ENCODE peak calls at places on chromosome 11, in nine cellular contexts. One of them, this sample, is unnamed. For H3K4me1, the result is how much of the 10 kb centered on the place peaks cover.

GRCh38 chr11:124256076-124256475 is at the start of gene OR8G5:
- DNase-seq in hepatocyte: no peak
- DNase-seq in fibroblast of lung: no peak
- DNase-seq in body of pancreas: no peak
- DNase-seq in spleen: no peak
- DNase-seq in pancreas: no peak
- DNase-seq in K562: no peak
- DNase-seq in A673: no peak
- DNase-seq in heart left ventricle: no peak
- DNase-seq in this sample: no peak

GRCh38 chr11:2805388-2806057 is 80.1 kb downstream of the CDKN1C start:
- DNase-seq in hepatocyte: no peak
- DNase-seq in fibroblast of lung: no peak
- DNase-seq in body of pancreas: peak
- DNase-seq in spleen: peak
- DNase-seq in pancreas: no peak
- DNase-seq in K562: no peak
- DNase-seq in A673: no peak
- DNase-seq in heart left ventricle: no peak
- DNase-seq in this sample: peak

GRCh38 chr11:454043-454442 is 4.0 kb downstream of the PTDSS2 start:
- DNase-seq in hepatocyte: no peak
- DNase-seq in fibroblast of lung: no peak
- DNase-seq in body of pancreas: no peak
- DNase-seq in spleen: no peak
- DNase-seq in pancreas: peak
- DNase-seq in K562: no peak
- DNase-seq in A673: no peak
- DNase-seq in heart left ventricle: peak
- DNase-seq in this sample: no peak

GRCh38 chr11:79321282-79321681 is 119.5 kb downstream of the TENM4 start:
- DNase-seq in hepatocyte: no peak
- DNase-seq in fibroblast of lung: peak
- DNase-seq in body of pancreas: no peak
- DNase-seq in spleen: no peak
- DNase-seq in pancreas: no peak
- DNase-seq in K562: no peak
- DNase-seq in A673: no peak
- DNase-seq in heart left ventricle: no peak
- DNase-seq in this sample: no peak

GRCh38 chr11:13249992-13250391 is 27.6 kb upstream of the BMAL1 start:
- DNase-seq in hepatocyte: no peak
- DNase-seq in fibroblast of lung: peak
- DNase-seq in body of pancreas: no peak
- DNase-seq in spleen: no peak
- DNase-seq in pancreas: no peak
- DNase-seq in K562: no peak
- DNase-seq in A673: no peak
- DNase-seq in heart left ventricle: no peak
- DNase-seq in this sample: no peak

GRCh38 chr11:65014146-65014960 is at the start of gene ARL2:
- DNase-seq in hepatocyte: no peak
- DNase-seq in fibroblast of lung: no peak
- DNase-seq in body of pancreas: no peak
- DNase-seq in spleen: peak
- DNase-seq in pancreas: peak
- DNase-seq in K562: peak
- DNase-seq in A673: peak
- DNase-seq in heart left ventricle: no peak
- DNase-seq in this sample: no peak

GRCh38 chr11:47791774-47792173 is 24.6 kb upstream of the FNBP4 start:
- DNase-seq in hepatocyte: no peak
- DNase-seq in fibroblast of lung: no peak
- DNase-seq in body of pancreas: no peak
- DNase-seq in spleen: no peak
- DNase-seq in pancreas: no peak
- DNase-seq in K562: no peak
- DNase-seq in A673: no peak
- DNase-seq in heart left ventricle: no peak
- DNase-seq in this sample: no peak

GRCh38 chr11:60899021-60899936 is 7.1 kb downstream of the PRPF19 start:
- DNase-seq in hepatocyte: peak
- DNase-seq in fibroblast of lung: peak
- DNase-seq in body of pancreas: peak
- DNase-seq in spleen: no peak
- DNase-seq in pancreas: no peak
- DNase-seq in K562: peak
- DNase-seq in A673: peak
- DNase-seq in heart left ventricle: no peak
- DNase-seq in this sample: no peak

GRCh38 chr11:103625624-103625965 is 410.8 kb upstream of the DDI1 start:
- DNase-seq in hepatocyte: no peak
- DNase-seq in fibroblast of lung: no peak
- DNase-seq in body of pancreas: no peak
- DNase-seq in spleen: no peak
- DNase-seq in pancreas: no peak
- DNase-seq in K562: no peak
- DNase-seq in A673: no peak
- DNase-seq in heart left ventricle: no peak
- DNase-seq in this sample: no peak

GRCh38 chr11:115423728-115424459 is 80.3 kb downstream of the CADM1 start:
- DNase-seq in hepatocyte: no peak
- DNase-seq in fibroblast of lung: no peak
- DNase-seq in body of pancreas: no peak
- DNase-seq in spleen: no peak
- DNase-seq in pancreas: no peak
- DNase-seq in K562: no peak
- DNase-seq in A673: no peak
- DNase-seq in heart left ventricle: no peak
- DNase-seq in this sample: no peak

GRCh38 chr11:93648168-93648567 is 13.3 kb upstream of the CEP295 start:
- DNase-seq in hepatocyte: peak
- DNase-seq in fibroblast of lung: peak
- DNase-seq in body of pancreas: no peak
- DNase-seq in spleen: no peak
- DNase-seq in pancreas: no peak
- DNase-seq in K562: no peak
- DNase-seq in A673: peak
- DNase-seq in heart left ventricle: no peak
- DNase-seq in this sample: no peak

GRCh38 chr11:17750013-17750816 is 15.6 kb downstream of the KCNC1 start:
- DNase-seq in hepatocyte: no peak
- DNase-seq in fibroblast of lung: no peak
- DNase-seq in body of pancreas: no peak
- DNase-seq in spleen: no peak
- DNase-seq in pancreas: no peak
- DNase-seq in K562: no peak
- DNase-seq in A673: no peak
- DNase-seq in heart left ventricle: peak
- DNase-seq in this sample: peak

GRCh38 chr11:17752144-17752543 is 17.6 kb downstream of the KCNC1 start:
- DNase-seq in hepatocyte: no peak
- DNase-seq in fibroblast of lung: no peak
- DNase-seq in body of pancreas: no peak
- DNase-seq in spleen: peak
- DNase-seq in pancreas: no peak
- DNase-seq in K562: no peak
- DNase-seq in A673: no peak
- DNase-seq in heart left ventricle: peak
- DNase-seq in this sample: no peak

GRCh38 chr11:17750817-17751165 is 16.2 kb downstream of the KCNC1 start:
- DNase-seq in hepatocyte: no peak
- DNase-seq in fibroblast of lung: no peak
- DNase-seq in body of pancreas: no peak
- DNase-seq in spleen: no peak
- DNase-seq in pancreas: no peak
- DNase-seq in K562: no peak
- DNase-seq in A673: no peak
- DNase-seq in heart left ventricle: no peak
- DNase-seq in this sample: no peak

GRCh38 chr11:17753153-17753552 is 18.6 kb downstream of the KCNC1 start:
- DNase-seq in hepatocyte: no peak
- DNase-seq in fibroblast of lung: no peak
- DNase-seq in body of pancreas: no peak
- DNase-seq in spleen: peak
- DNase-seq in pancreas: no peak
- DNase-seq in K562: no peak
- DNase-seq in A673: no peak
- DNase-seq in heart left ventricle: peak
- DNase-seq in this sample: peak

GRCh38 chr11:17751558-17751957 is 17.0 kb downstream of the KCNC1 start:
- DNase-seq in hepatocyte: no peak
- DNase-seq in fibroblast of lung: no peak
- DNase-seq in body of pancreas: no peak
- DNase-seq in spleen: peak
- DNase-seq in pancreas: no peak
- DNase-seq in K562: no peak
- DNase-seq in A673: no peak
- DNase-seq in heart left ventricle: peak
- DNase-seq in this sample: no peak
- H3K4me1 ChIP-seq in hepatocyte: under half
- H3K4me1 ChIP-seq in fibroblast of lung: under half
- H3K4me1 ChIP-seq in body of pancreas: under half
- H3K4me1 ChIP-seq in spleen: under half
- H3K4me1 ChIP-seq in pancreas: under half
- H3K4me1 ChIP-seq in K562: under half
- H3K4me1 ChIP-seq in A673: under half
- H3K4me1 ChIP-seq in heart left ventricle: under half
- H3K4me1 ChIP-seq in this sample: under half

DNA sequence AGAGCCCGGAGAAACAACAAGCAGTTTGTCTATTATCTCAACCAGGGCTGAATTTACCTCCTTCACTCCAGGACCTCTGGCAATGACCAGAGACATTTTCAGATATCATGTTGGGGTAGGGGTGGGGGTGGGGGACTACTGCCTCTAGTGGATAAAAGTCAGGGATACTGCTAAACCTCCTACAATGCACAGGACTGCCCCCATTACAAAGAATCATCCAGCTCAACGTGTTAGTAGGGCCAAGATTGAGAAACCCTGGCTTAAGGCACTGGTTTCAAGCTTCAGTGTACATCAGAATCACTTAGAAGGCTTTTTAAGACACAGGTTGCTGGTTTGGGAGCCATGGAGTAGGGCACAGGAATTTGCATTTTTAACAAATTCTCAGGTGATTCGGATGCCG is 124.0 kb downstream of the APIP start:
- DNase-seq in hepatocyte: no peak
- DNase-seq in fibroblast of lung: no peak
- DNase-seq in body of pancreas: no peak
- DNase-seq in spleen: no peak
- DNase-seq in pancreas: no peak
- DNase-seq in K562: peak
- DNase-seq in A673: no peak
- DNase-seq in heart left ventricle: no peak
- DNase-seq in this sample: no peak
- TF ChIP-seq CTCF in hepatocyte: no peak
- TF ChIP-seq CTCF in fibroblast of lung: no peak
- TF ChIP-seq CTCF in body of pancreas: no peak
- TF ChIP-seq CTCF in spleen: no peak
- TF ChIP-seq CTCF in pancreas: no peak
- TF ChIP-seq CTCF in K562: peak
- TF ChIP-seq CTCF in A673: peak
- TF ChIP-seq CTCF in heart left ventricle: no peak
- TF ChIP-seq CTCF in this sample: no peak

GRCh38 chr11:110095554-110095953 is 2.4 kb downstream of the ZC3H12C start:
- DNase-seq in hepatocyte: no peak
- DNase-seq in fibroblast of lung: no peak
- DNase-seq in body of pancreas: no peak
- DNase-seq in spleen: no peak
- DNase-seq in pancreas: no peak
- DNase-seq in K562: no peak
- DNase-seq in A673: peak
- DNase-seq in heart left ventricle: no peak
- DNase-seq in this sample: no peak

GRCh38 chr11:110093407-110094297 is 460 bp downstream of the ZC3H12C start:
- DNase-seq in hepatocyte: peak
- DNase-seq in fibroblast of lung: peak
- DNase-seq in body of pancreas: peak
- DNase-seq in spleen: peak
- DNase-seq in pancreas: peak
- DNase-seq in K562: peak
- DNase-seq in A673: peak
- DNase-seq in heart left ventricle: peak
- DNase-seq in this sample: peak

GRCh38 chr11:110092577-110093406 is at the start of gene ZC3H12C:
- DNase-seq in hepatocyte: peak
- DNase-seq in fibroblast of lung: peak
- DNase-seq in body of pancreas: peak
- DNase-seq in spleen: peak
- DNase-seq in pancreas: peak
- DNase-seq in K562: peak
- DNase-seq in A673: peak
- DNase-seq in heart left ventricle: peak
- DNase-seq in this sample: peak

GRCh38 chr11:110096369-110096976 is 3.3 kb downstream of the ZC3H12C start:
- DNase-seq in hepatocyte: no peak
- DNase-seq in fibroblast of lung: no peak
- DNase-seq in body of pancreas: no peak
- DNase-seq in spleen: no peak
- DNase-seq in pancreas: no peak
- DNase-seq in K562: no peak
- DNase-seq in A673: no peak
- DNase-seq in heart left ventricle: no peak
- DNase-seq in this sample: no peak

DNA sequence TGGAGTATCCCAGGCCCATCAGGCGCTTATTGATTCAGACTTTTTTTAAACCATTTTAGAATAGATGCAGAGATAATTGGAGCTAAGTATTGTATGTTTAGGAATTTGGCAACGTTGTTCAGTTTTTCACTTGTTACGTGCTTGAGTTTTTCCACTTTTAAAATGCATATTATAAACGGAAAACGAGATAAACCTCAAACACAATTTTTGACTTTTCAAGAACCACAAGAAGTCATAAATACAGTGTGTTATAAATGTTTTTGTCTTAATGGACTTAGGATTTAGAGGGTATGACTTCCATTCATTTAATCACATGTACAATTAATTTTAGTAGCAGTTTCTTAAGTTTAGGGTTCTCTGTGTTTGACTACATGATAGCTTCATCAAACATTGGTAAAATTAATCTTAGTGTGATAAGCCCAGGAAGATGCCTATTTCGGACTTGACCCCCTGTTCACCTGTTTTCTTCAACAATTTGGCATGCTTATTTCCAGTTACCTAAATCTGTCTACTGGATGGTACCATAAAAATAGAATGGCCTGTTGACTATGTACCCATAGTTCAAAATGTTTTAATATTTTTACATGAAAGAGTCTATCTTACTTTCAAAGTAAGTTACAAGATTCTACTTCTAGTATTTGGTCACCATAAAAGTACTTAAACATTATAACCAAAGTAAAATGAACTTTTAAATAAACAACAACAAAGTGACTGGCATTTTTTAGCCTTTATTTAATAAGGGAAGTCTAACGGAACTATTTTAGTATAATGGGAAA is 1.3 kb downstream of the ZC3H12C start:
- DNase-seq in hepatocyte: no peak
- DNase-seq in fibroblast of lung: no peak
- DNase-seq in body of pancreas: no peak
- DNase-seq in spleen: no peak
- DNase-seq in pancreas: no peak
- DNase-seq in K562: no peak
- DNase-seq in A673: no peak
- DNase-seq in heart left ventricle: no peak
- DNase-seq in this sample: no peak
- H3K4me3 ChIP-seq in hepatocyte: peak
- H3K4me3 ChIP-seq in fibroblast of lung: peak
- H3K4me3 ChIP-seq in body of pancreas: no peak
- H3K4me3 ChIP-seq in spleen: peak
- H3K4me3 ChIP-seq in pancreas: peak
- H3K4me3 ChIP-seq in K562: peak
- H3K4me3 ChIP-seq in A673: peak
- H3K4me3 ChIP-seq in heart left ventricle: peak
- H3K4me3 ChIP-seq in this sample: peak

GRCh38 chr11:129321076-129321475 is 54.6 kb upstream of the BARX2 start:
- DNase-seq in hepatocyte: no peak
- DNase-seq in fibroblast of lung: no peak
- DNase-seq in body of pancreas: no peak
- DNase-seq in spleen: no peak
- DNase-seq in pancreas: no peak
- DNase-seq in K562: no peak
- DNase-seq in A673: peak
- DNase-seq in heart left ventricle: no peak
- DNase-seq in this sample: no peak
- H3K4me1 ChIP-seq in hepatocyte: under half
- H3K4me1 ChIP-seq in fibroblast of lung: under half
- H3K4me1 ChIP-seq in body of pancreas: half or more
- H3K4me1 ChIP-seq in spleen: under half
- H3K4me1 ChIP-seq in pancreas: under half
- H3K4me1 ChIP-seq in K562: under half
- H3K4me1 ChIP-seq in A673: half or more
- H3K4me1 ChIP-seq in heart left ventricle: under half
- H3K4me1 ChIP-seq in this sample: half or more

This sample was measured in left lung.